ENCODE peak calls at places on chromosomes 1 and 21, in five cellular contexts. M is activated T-helper 2 cell treated with anti-CD3 and anti-CD28 coated beads, Interferon-gamma antibody, Interleukin-2, Interleukin-4, amounts not matched to agents 10 μg/mL and 5 μg/mL and 100 μg/mL, durations not matched to agents 14 hours and 24 hours and 36 hours; P is NCI-H2029 treated with DMSO at 0.1 percent for 48 hours; O is lower leg skin; T is H54. E is an unnamed sample.

GRCh38 chr1:160375788-160376524 is 9.1 kb downstream of the NHLH1 start:
- DNase-seq in P (no peak), O (peak; percentile 79), T (peak; percentile 50), M (no peak), E (no peak)

GRCh38 chr1:14765773-14766172 is 167.3 kb downstream of the KAZN start:
- DNase-seq in P (no peak), T (peak; percentile 73), M (no peak), O (peak; percentile 92), E (no peak)

GRCh38 chr1:226185153-226186036 is 1.1 kb downstream of the ACBD3 start:
- DNase-seq in O (no peak), P (no peak), T (no peak), M (no peak), E (no peak)

GRCh38 chr1:18716112-18716784 is 85.6 kb downstream of the PAX7 start:
- DNase-seq in P (no peak), T (no peak), M (no peak), O (no peak), E (no peak)

GRCh38 chr1:156705918-156706646 is 699 bp upstream of the CRABP2 start:
- DNase-seq in T (no peak), M (peak; percentile 50), P (peak; percentile 11), O (peak; percentile 96), E (peak; percentile 28)

GRCh38 chr1:234768171-234768568 is 158.2 kb upstream of the IRF2BP2 start:
- DNase-seq in O (peak; percentile 32), T (no peak), M (no peak), P (no peak), E (no peak)

GRCh38 chr1:112358798-112359408 is 37.1 kb upstream of the CTTNBP2NL start:
- DNase-seq in M (no peak), P (no peak), O (peak; percentile 96), T (peak; percentile 34), E (peak; percentile 13)

GRCh38 chr1:89609781-89610456 is 23.0 kb upstream of the LRRC8C start:
- DNase-seq in P (no peak), O (peak; percentile 82), T (no peak), M (peak; percentile 63), E (no peak)

GRCh38 chr1:228206582-228207351 is 1.1 kb upstream of the OBSCN start:
- DNase-seq in M (no peak), P (no peak), T (no peak), O (peak; percentile 81), E (no peak)

GRCh38 chr1:173112129-173112528 is 61.4 kb upstream of the TNFSF18 start:
- DNase-seq in P (no peak), T (no peak), M (no peak), O (no peak), E (no peak)

GRCh38 chr1:3276341-3276800 is 178.1 kb upstream of the ARHGEF16 start:
- DNase-seq in P (no peak), M (no peak), T (no peak), O (no peak), E (no peak)

GRCh38 chr1:7385471-7386225 is 385.4 kb upstream of the VAMP3 start:
- DNase-seq in T (no peak), P (no peak), M (no peak), O (peak; percentile 56), E (no peak)

GRCh38 chr1:200974711-200975110 is 48.8 kb downstream of the KIF21B start:
- DNase-seq in T (no peak), P (no peak), O (no peak), M (no peak), E (no peak)

GRCh38 chr1:174359454-174359805 is 88.3 kb upstream of the GPR52 start:
- DNase-seq in P (no peak), T (no peak), O (no peak), M (no peak), E (no peak)

GRCh38 chr1:83901547-83902155 is 97.3 kb downstream of the TTLL7 start:
- DNase-seq in T (no peak), M (no peak), P (peak; percentile 33), O (no peak), E (no peak)

GRCh38 chr1:190904091-190904695 is 426.5 kb upstream of the BRINP3 start:
- DNase-seq in O (no peak), T (no peak), M (no peak), P (no peak), E (no peak)

GRCh38 chr1:47324682-47325081 is 8.9 kb upstream of the CMPK1 start:
- DNase-seq in T (no peak), P (no peak), O (no peak), M (no peak), E (no peak)

GRCh38 chr21:15682977-15683376 is 46.8 kb upstream of the USP25 start:
- DNase-seq in M (no peak), O (no peak), P (peak; percentile 34), T (no peak), E (no peak)

GRCh38 chr21:14687277-14687642 is 141.1 kb upstream of the SAMSN1 start:
- DNase-seq in P (no peak), O (no peak), T (no peak), M (no peak), E (no peak)

GRCh38 chr1:94463765-94464330 is 45.7 kb downstream of the ABCD3 start:
- DNase-seq in O (no peak), P (peak; percentile 38), M (no peak), T (peak; percentile 9), E (no peak)

GRCh38 chr1:26824735-26825134 is 1.8 kb upstream of the ZDHHC18 start:
- DNase-seq in O (no peak), P (no peak), M (no peak), T (no peak), E (no peak)

GRCh38 chr21:46122241-46122671 is 24.3 kb downstream of the COL6A2 start:
- DNase-seq in O (peak; percentile 76), M (no peak), P (no peak), T (peak; percentile 93), E (no peak)

GRCh38 chr1:172638885-172639831 is 19.7 kb upstream of the FASLG start:
- DNase-seq in T (peak; percentile 26), O (peak; percentile 82), M (peak; percentile 76), P (no peak), E (no peak)

GRCh38 chr1:30024411-30025195 is 698.8 kb downstream of the MATN1 start:
- DNase-seq in M (no peak), O (peak; percentile 50), T (no peak), P (no peak), E (no peak)

GRCh38 chr1:101005871-101006270 is 19.7 kb downstream of the DPH5 start:
- DNase-seq in T (no peak), P (no peak), M (no peak), O (no peak), E (no peak)

GRCh38 chr1:27643626-27644368 is 8.8 kb upstream of the FGR start:
- DNase-seq in T (peak; percentile 41), O (no peak), P (no peak), M (peak; percentile 54), E (no peak)

GRCh38 chr21:32966120-32966519 is 59.6 kb upstream of the OLIG2 start:
- DNase-seq in M (no peak), P (no peak), O (peak; percentile 9), T (no peak), E (no peak)

GRCh38 chr1:111660204-111661150 is 40.9 kb downstream of the RAP1A start:
- DNase-seq in T (no peak), O (no peak), M (no peak), P (no peak), E (no peak)

GRCh38 chr1:36650200-36651065 is 167.7 kb upstream of the CSF3R start:
- DNase-seq in P (peak; percentile 95), T (peak; percentile 65), M (peak; percentile 43), O (no peak), E (no peak)

GRCh38 chr1:146036990-146037646 is 15.6 kb upstream of the HJV start:
- DNase-seq in T (no peak), M (peak; percentile 71), P (peak; percentile 93), O (peak; percentile 96), E (peak; percentile 36)